ENCODE peak calls at places on chromosomes 6 and 20, in six cellular contexts. One of them, this sample, is unnamed.
A peak's percentile ranks its signal among the peaks of the same experiment; 100 is the strongest.

GRCh38 chr6:97175806-97176205 is 107.2 kb downstream of the MMS22L start:
- DNase-seq in endothelial cell of umbilical vein: no peak
- DNase-seq in psoas muscle: no peak
- DNase-seq in tibial nerve: no peak
- DNase-seq in naive thymus-derived CD4-positive, alpha-beta T cell: no peak
- DNase-seq in A549: no peak
- DNase-seq in this sample: no peak

GRCh38 chr6:96934087-96934486 is 9.6 kb downstream of the KLHL32 start:
- DNase-seq in psoas muscle: no peak
- DNase-seq in tibial nerve: no peak
- DNase-seq in endothelial cell of umbilical vein: no peak
- DNase-seq in naive thymus-derived CD4-positive, alpha-beta T cell: no peak
- DNase-seq in A549: no peak
- DNase-seq in this sample: no peak

GRCh38 chr6:152129606-152130249 is 322.2 kb downstream of the ESR1 start:
- DNase-seq in naive thymus-derived CD4-positive, alpha-beta T cell: no peak
- DNase-seq in tibial nerve: peak; percentile 32
- DNase-seq in psoas muscle: no peak
- DNase-seq in A549: no peak
- DNase-seq in endothelial cell of umbilical vein: peak; percentile 92
- DNase-seq in this sample: peak; percentile 77

GRCh38 chr6:113530769-113531168 is 326.4 kb upstream of the MARCKS start:
- DNase-seq in tibial nerve: no peak
- DNase-seq in A549: peak; percentile 6
- DNase-seq in psoas muscle: no peak
- DNase-seq in endothelial cell of umbilical vein: peak; percentile 12
- DNase-seq in naive thymus-derived CD4-positive, alpha-beta T cell: no peak
- DNase-seq in this sample: no peak

GRCh38 chr6:106103728-106104109 is 17.6 kb downstream of the PRDM1 start:
- DNase-seq in tibial nerve: no peak
- DNase-seq in psoas muscle: no peak
- DNase-seq in A549: no peak
- DNase-seq in endothelial cell of umbilical vein: no peak
- DNase-seq in naive thymus-derived CD4-positive, alpha-beta T cell: no peak
- DNase-seq in this sample: no peak

GRCh38 chr6:157761331-157761921 is 61.6 kb upstream of the SNX9 start:
- DNase-seq in endothelial cell of umbilical vein: no peak
- DNase-seq in A549: no peak
- DNase-seq in psoas muscle: no peak
- DNase-seq in naive thymus-derived CD4-positive, alpha-beta T cell: no peak
- DNase-seq in tibial nerve: no peak
- DNase-seq in this sample: no peak

GRCh38 chr6:2127484-2127911 is 117.9 kb downstream of the GMDS start:
- DNase-seq in tibial nerve: peak; percentile 36
- DNase-seq in A549: no peak
- DNase-seq in naive thymus-derived CD4-positive, alpha-beta T cell: peak; percentile 5
- DNase-seq in psoas muscle: peak; percentile 32
- DNase-seq in endothelial cell of umbilical vein: peak; percentile 99
- DNase-seq in this sample: no peak

GRCh38 chr6:63333440-63333839 is 13.7 kb upstream of the LGSN start:
- DNase-seq in psoas muscle: no peak
- DNase-seq in naive thymus-derived CD4-positive, alpha-beta T cell: no peak
- DNase-seq in endothelial cell of umbilical vein: no peak
- DNase-seq in A549: no peak
- DNase-seq in tibial nerve: no peak
- DNase-seq in this sample: no peak

GRCh38 chr20:235891-236290 is 8.8 kb downstream of the DEFB129 start:
- DNase-seq in A549: peak; percentile 55
- DNase-seq in naive thymus-derived CD4-positive, alpha-beta T cell: no peak
- DNase-seq in psoas muscle: no peak
- DNase-seq in endothelial cell of umbilical vein: peak; percentile 16
- DNase-seq in tibial nerve: no peak
- DNase-seq in this sample: no peak

GRCh38 chr6:128438311-128438916 is 82.0 kb downstream of the PTPRK start:
- DNase-seq in tibial nerve: no peak
- DNase-seq in naive thymus-derived CD4-positive, alpha-beta T cell: no peak
- DNase-seq in psoas muscle: no peak
- DNase-seq in A549: no peak
- DNase-seq in endothelial cell of umbilical vein: peak; percentile 39
- DNase-seq in this sample: no peak

GRCh38 chr6:43806041-43806757 is 36.2 kb downstream of the VEGFA start:
- DNase-seq in endothelial cell of umbilical vein: no peak
- DNase-seq in psoas muscle: no peak
- DNase-seq in naive thymus-derived CD4-positive, alpha-beta T cell: no peak
- DNase-seq in A549: peak; percentile 52
- DNase-seq in tibial nerve: no peak
- DNase-seq in this sample: no peak

GRCh38 chr6:73200735-73201134 is 24.6 kb downstream of the KHDC1L start:
- DNase-seq in psoas muscle: no peak
- DNase-seq in endothelial cell of umbilical vein: no peak
- DNase-seq in tibial nerve: no peak
- DNase-seq in A549: no peak
- DNase-seq in naive thymus-derived CD4-positive, alpha-beta T cell: no peak
- DNase-seq in this sample: no peak

GRCh38 chr6:158654498-158654897 is 4.6 kb downstream of the SYTL3 start:
- DNase-seq in tibial nerve: no peak
- DNase-seq in naive thymus-derived CD4-positive, alpha-beta T cell: no peak
- DNase-seq in endothelial cell of umbilical vein: no peak
- DNase-seq in A549: no peak
- DNase-seq in psoas muscle: peak; percentile 85
- DNase-seq in this sample: peak; percentile 88

GRCh38 chr6:145814035-145814500 is 527 bp downstream of the FBXO30 start:
- DNase-seq in tibial nerve: no peak
- DNase-seq in A549: peak; percentile 61
- DNase-seq in naive thymus-derived CD4-positive, alpha-beta T cell: peak; percentile 22
- DNase-seq in endothelial cell of umbilical vein: no peak
- DNase-seq in psoas muscle: peak; percentile 38
- DNase-seq in this sample: no peak

GRCh38 chr6:170237999-170238740 is 52.7 kb downstream of the DLL1 start:
- DNase-seq in A549: no peak
- DNase-seq in endothelial cell of umbilical vein: no peak
- DNase-seq in naive thymus-derived CD4-positive, alpha-beta T cell: no peak
- DNase-seq in tibial nerve: no peak
- DNase-seq in psoas muscle: no peak
- DNase-seq in this sample: peak; percentile 19

GRCh38 chr6:36118550-36119107 is 11.7 kb upstream of the MAPK13 start:
- DNase-seq in A549: no peak
- DNase-seq in psoas muscle: no peak
- DNase-seq in naive thymus-derived CD4-positive, alpha-beta T cell: no peak
- DNase-seq in endothelial cell of umbilical vein: no peak
- DNase-seq in tibial nerve: no peak
- DNase-seq in this sample: peak; percentile 72

GRCh38 chr6:31651602-31652191 is 764 bp downstream of the BAG6 start:
- DNase-seq in tibial nerve: peak; percentile 75
- DNase-seq in endothelial cell of umbilical vein: peak; percentile 84
- DNase-seq in A549: peak; percentile 66
- DNase-seq in psoas muscle: no peak
- DNase-seq in naive thymus-derived CD4-positive, alpha-beta T cell: no peak
- DNase-seq in this sample: no peak

GRCh38 chr20:3430376-3431069 is 23.1 kb upstream of the DNAAF9 start:
- DNase-seq in tibial nerve: no peak
- DNase-seq in A549: no peak
- DNase-seq in naive thymus-derived CD4-positive, alpha-beta T cell: no peak
- DNase-seq in psoas muscle: no peak
- DNase-seq in endothelial cell of umbilical vein: no peak
- DNase-seq in this sample: no peak

GRCh38 chr6:45057711-45058110 is 270.4 kb upstream of the RUNX2 start:
- DNase-seq in tibial nerve: no peak
- DNase-seq in endothelial cell of umbilical vein: no peak
- DNase-seq in psoas muscle: no peak
- DNase-seq in naive thymus-derived CD4-positive, alpha-beta T cell: no peak
- DNase-seq in A549: no peak
- DNase-seq in this sample: no peak

GRCh38 chr6:135176464-135176863 is 4.6 kb upstream of the MYB start:
- DNase-seq in A549: no peak
- DNase-seq in psoas muscle: no peak
- DNase-seq in tibial nerve: no peak
- DNase-seq in naive thymus-derived CD4-positive, alpha-beta T cell: no peak
- DNase-seq in endothelial cell of umbilical vein: no peak
- DNase-seq in this sample: no peak

GRCh38 chr6:143775326-143775725 is 67.8 kb upstream of the LTV1 start:
- DNase-seq in A549: no peak
- DNase-seq in tibial nerve: no peak
- DNase-seq in endothelial cell of umbilical vein: no peak
- DNase-seq in naive thymus-derived CD4-positive, alpha-beta T cell: no peak
- DNase-seq in psoas muscle: no peak
- DNase-seq in this sample: no peak

GRCh38 chr6:15769471-15770088 is 106.8 kb upstream of the DTNBP1 start:
- DNase-seq in endothelial cell of umbilical vein: no peak
- DNase-seq in psoas muscle: no peak
- DNase-seq in A549: no peak
- DNase-seq in naive thymus-derived CD4-positive, alpha-beta T cell: no peak
- DNase-seq in tibial nerve: no peak
- DNase-seq in this sample: no peak

DNA sequence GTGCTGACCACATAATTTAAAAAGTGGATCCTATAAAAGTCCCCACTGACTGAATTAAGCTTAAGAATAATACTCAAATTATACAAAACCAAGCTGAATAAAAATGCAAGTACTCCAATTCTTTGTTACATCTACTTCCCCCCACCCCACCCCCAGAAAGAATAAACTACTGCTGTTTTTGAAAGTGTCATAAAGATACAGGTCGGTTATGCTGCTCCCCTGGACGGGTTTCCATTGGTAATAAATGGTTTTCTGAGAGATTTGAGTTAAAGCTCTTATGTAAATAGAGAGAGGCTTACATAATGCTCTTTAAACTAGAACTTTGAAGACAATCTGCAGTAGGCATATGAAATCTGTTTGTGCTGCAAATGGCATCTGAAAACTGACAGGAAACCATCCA is 10.9 kb upstream of the POU3F2 start:
- DNase-seq in A549: no peak
- DNase-seq in endothelial cell of umbilical vein: no peak
- DNase-seq in naive thymus-derived CD4-positive, alpha-beta T cell: no peak
- DNase-seq in tibial nerve: no peak
- DNase-seq in psoas muscle: no peak
- DNase-seq in this sample: no peak
- H3K4me3 ChIP-seq in A549: no peak overlapping the region
- H3K4me3 ChIP-seq in endothelial cell of umbilical vein: no peak overlapping the region
- H3K4me3 ChIP-seq in naive thymus-derived CD4-positive, alpha-beta T cell: no peak overlapping the region
- H3K4me3 ChIP-seq in tibial nerve: peak overlapping the region; percentile 34
- H3K4me3 ChIP-seq in psoas muscle: no peak overlapping the region
- H3K4me3 ChIP-seq in this sample: no peak overlapping the region

GRCh38 chr6:88573561-88573960 is 389.9 kb downstream of the RNGTT start:
- DNase-seq in tibial nerve: no peak
- DNase-seq in A549: no peak
- DNase-seq in endothelial cell of umbilical vein: no peak
- DNase-seq in psoas muscle: no peak
- DNase-seq in naive thymus-derived CD4-positive, alpha-beta T cell: no peak
- DNase-seq in this sample: no peak
- H3K4me1 ChIP-seq in tibial nerve: no peaks in the 10 kb centered on the region
- H3K4me1 ChIP-seq in A549: no peaks in the 10 kb centered on the region
- H3K4me1 ChIP-seq in endothelial cell of umbilical vein: no peaks in the 10 kb centered on the region
- H3K4me1 ChIP-seq in psoas muscle: no peaks in the 10 kb centered on the region
- H3K4me1 ChIP-seq in naive thymus-derived CD4-positive, alpha-beta T cell: no peaks in the 10 kb centered on the region
- H3K4me1 ChIP-seq in this sample: no peaks in the 10 kb centered on the region

DNA sequence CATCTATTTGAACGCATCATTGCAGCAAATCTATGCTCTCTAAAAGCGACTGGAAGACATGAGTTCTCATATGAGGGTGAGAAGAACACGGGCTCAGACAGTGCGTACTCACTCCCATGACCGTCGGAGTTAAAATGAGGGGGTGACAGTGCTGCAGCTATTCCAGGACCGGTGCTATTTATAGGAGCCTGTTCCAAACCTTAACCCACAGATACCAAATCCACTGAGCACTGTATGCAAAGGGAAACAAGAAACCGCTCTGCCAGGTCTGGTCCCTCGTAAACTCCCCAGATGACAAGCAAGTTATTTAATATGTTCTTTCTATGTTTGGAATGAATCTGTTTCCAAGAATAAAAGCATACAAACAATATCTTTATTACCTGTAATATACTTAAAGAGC is 22.9 kb downstream of the PPP1R3G start:
- DNase-seq in endothelial cell of umbilical vein: no peak
- DNase-seq in naive thymus-derived CD4-positive, alpha-beta T cell: no peak
- DNase-seq in psoas muscle: no peak
- DNase-seq in A549: no peak
- DNase-seq in tibial nerve: no peak
- DNase-seq in this sample: no peak
- H3K4me3 ChIP-seq in endothelial cell of umbilical vein: no peak overlapping the region
- H3K4me3 ChIP-seq in naive thymus-derived CD4-positive, alpha-beta T cell: no peak overlapping the region
- H3K4me3 ChIP-seq in psoas muscle: no peak overlapping the region
- H3K4me3 ChIP-seq in A549: no peak overlapping the region
- H3K4me3 ChIP-seq in tibial nerve: no peak overlapping the region
- H3K4me3 ChIP-seq in this sample: no peak overlapping the region

GRCh38 chr20:19811231-19811630 is 53.2 kb downstream of the RIN2 start:
- DNase-seq in A549: no peak
- DNase-seq in tibial nerve: no peak
- DNase-seq in psoas muscle: no peak
- DNase-seq in naive thymus-derived CD4-positive, alpha-beta T cell: no peak
- DNase-seq in endothelial cell of umbilical vein: no peak
- DNase-seq in this sample: no peak
- H3K4me1 ChIP-seq in A549: peaks cover 39% of the 10 kb centered on the region
- H3K4me1 ChIP-seq in tibial nerve: peaks cover 54% of the 10 kb centered on the region
- H3K4me1 ChIP-seq in psoas muscle: peaks cover 29% of the 10 kb centered on the region
- H3K4me1 ChIP-seq in naive thymus-derived CD4-positive, alpha-beta T cell: no peaks in the 10 kb centered on the region
- H3K4me1 ChIP-seq in endothelial cell of umbilical vein: peaks cover 53% of the 10 kb centered on the region
- H3K4me1 ChIP-seq in this sample: peaks cover 38% of the 10 kb centered on the region

GRCh38 chr6:53792973-53793317 is 1.9 kb upstream of the LRRC1 start:
- DNase-seq in naive thymus-derived CD4-positive, alpha-beta T cell: no peak
- DNase-seq in endothelial cell of umbilical vein: no peak
- DNase-seq in tibial nerve: no peak
- DNase-seq in A549: no peak
- DNase-seq in psoas muscle: no peak
- DNase-seq in this sample: no peak
- H3K4me3 ChIP-seq in naive thymus-derived CD4-positive, alpha-beta T cell: no peak overlapping the region
- H3K4me3 ChIP-seq in endothelial cell of umbilical vein: no peak overlapping the region
- H3K4me3 ChIP-seq in tibial nerve: peak overlapping the region; percentile 89
- H3K4me3 ChIP-seq in A549: peak overlapping the region; percentile 88
- H3K4me3 ChIP-seq in psoas muscle: peak overlapping the region; percentile 79
- H3K4me3 ChIP-seq in this sample: peak overlapping the region; percentile 82

GRCh38 chr6:41709375-41709774 is 26.0 kb downstream of the TFEB start:
- DNase-seq in psoas muscle: no peak
- DNase-seq in naive thymus-derived CD4-positive, alpha-beta T cell: no peak
- DNase-seq in endothelial cell of umbilical vein: no peak
- DNase-seq in A549: no peak
- DNase-seq in tibial nerve: no peak
- DNase-seq in this sample: no peak
- H3K4me1 ChIP-seq in psoas muscle: peaks cover 91% of the 10 kb centered on the region
- H3K4me1 ChIP-seq in naive thymus-derived CD4-positive, alpha-beta T cell: peaks cover 26% of the 10 kb centered on the region
- H3K4me1 ChIP-seq in endothelial cell of umbilical vein: no peaks in the 10 kb centered on the region
- H3K4me1 ChIP-seq in A549: peaks cover 64% of the 10 kb centered on the region
- H3K4me1 ChIP-seq in tibial nerve: peaks cover 92% of the 10 kb centered on the region
- H3K4me1 ChIP-seq in this sample: peaks cover 76% of the 10 kb centered on the region

This sample was measured in left lung.